ENCODE peak calls at places on chromosomes 11 and 22, in ten cellular contexts. L is endodermal cell, V is type B pancreatic cell, C is astrocyte of the spinal cord, E is memory B cell, J is psoas muscle, X is cardiac fibroblast, Y is cardiac septum, Q is nephron progenitor cell, F is choroid plexus epithelial cell. U is an unnamed sample.

GRCh38 chr11:112082729-112083128 is 3.8 kb downstream of the TIMM8B start:
- DNase-seq in J (no peak), L (no peak), Q (no peak), V (no peak), Y (no peak), X (peak; percentile 71), F (peak; percentile 91), E (no peak), C (peak; percentile 44), U (no peak)

GRCh38 chr22:49201046-49201970 is 626.4 kb downstream of the BRD1 start:
- DNase-seq in Q (no peak), V (peak; percentile 31), X (no peak), Y (peak; percentile 55), E (no peak), C (no peak), J (no peak), L (peak; percentile 25), F (no peak), U (no peak)

GRCh38 chr22:40076702-40077645 is 82.2 kb downstream of the FAM83F start:
- DNase-seq in L (no peak), J (no peak), F (peak; percentile 7), Q (no peak), C (no peak), Y (no peak), V (no peak), E (no peak), X (peak; percentile 8), U (no peak)

GRCh38 chr11:60950933-60951610 is 904 bp downstream of the SLC15A3 start:
- DNase-seq in C (no peak), X (no peak), J (peak; percentile 35), Q (peak; percentile 60), V (no peak), E (peak; percentile 48), Y (no peak), L (peak; percentile 80), F (peak; percentile 17), U (no peak)

GRCh38 chr22:47067911-47068654 is 305.6 kb downstream of the TBC1D22A start:
- DNase-seq in E (no peak), V (no peak), Q (no peak), F (no peak), C (no peak), Y (peak; percentile 49), J (no peak), X (no peak), L (peak; percentile 15), U (no peak)

GRCh38 chr11:6498121-6498520 is 1.0 kb downstream of the DNHD1 start:
- DNase-seq in C (peak; percentile 42), X (peak; percentile 57), L (no peak), Y (no peak), V (no peak), Q (no peak), E (no peak), F (peak; percentile 52), J (no peak), U (no peak)

GRCh38 chr11:1030556-1030955 is 6.0 kb downstream of the MUC6 start:
- DNase-seq in Q (no peak), V (no peak), Y (no peak), C (no peak), E (no peak), F (no peak), L (no peak), X (no peak), J (no peak), U (no peak)

GRCh38 chr11:4610258-4610935 is 2.4 kb upstream of the TRIM68 start:
- DNase-seq in V (no peak), X (peak; percentile 12), E (no peak), L (no peak), J (no peak), C (no peak), Y (no peak), Q (no peak), F (no peak), U (no peak)

GRCh38 chr11:18958221-18958910 is 19.2 kb upstream of the MRGPRX1 start:
- DNase-seq in J (no peak), Q (no peak), L (peak; percentile 70), F (no peak), V (no peak), C (no peak), Y (no peak), X (no peak), E (no peak), U (no peak)

GRCh38 chr22:27041745-27042144 is 384.4 kb downstream of the MIAT start:
- DNase-seq in X (no peak), Y (no peak), L (no peak), E (no peak), J (no peak), Q (peak; percentile 8), F (no peak), V (no peak), C (no peak), U (no peak)

GRCh38 chr11:102733232-102733875 is 8.6 kb upstream of the MMP8 start:
- DNase-seq in Y (no peak), C (peak; percentile 39), F (peak; percentile 61), V (no peak), Q (peak; percentile 65), E (no peak), J (peak; percentile 15), X (peak; percentile 68), L (peak; percentile 93), U (no peak)

GRCh38 chr11:116787786-116788486 is at the start of gene ZPR1:
- DNase-seq in L (peak; percentile 88), F (peak; percentile 60), V (peak; percentile 84), E (peak; percentile 83), X (peak; percentile 70), C (peak; percentile 72), Y (peak; percentile 96), J (peak; percentile 84), Q (peak; percentile 76), U (peak; percentile 34)

GRCh38 chr11:75562836-75563484 is 907 bp downstream of the SERPINH1 start:
- DNase-seq in Y (no peak), J (peak; percentile 63), E (no peak), V (no peak), C (peak; percentile 75), X (peak; percentile 84), L (peak; percentile 92), Q (peak; percentile 67), F (peak; percentile 72), U (no peak)

GRCh38 chr11:85725510-85726258 is 39.7 kb upstream of the CCDC89 start:
- DNase-seq in F (peak; percentile 79), Y (no peak), J (no peak), V (no peak), X (peak; percentile 91), E (no peak), C (peak; percentile 91), Q (no peak), L (no peak), U (no peak)

GRCh38 chr11:43462359-43462758 is 103.6 kb downstream of the TTC17 start:
- DNase-seq in X (no peak), F (no peak), E (no peak), Q (no peak), V (no peak), C (no peak), Y (no peak), J (no peak), L (no peak), U (no peak)

GRCh38 chr11:61339490-61339878 is 6.5 kb downstream of the TKFC start:
- DNase-seq in E (no peak), L (no peak), J (no peak), Y (peak; percentile 57), F (no peak), V (no peak), Q (no peak), C (no peak), X (no peak), U (no peak)

GRCh38 chr11:66066751-66067150 is 3.3 kb upstream of the PACS1 start:
- DNase-seq in X (no peak), Y (no peak), V (no peak), J (no peak), E (no peak), Q (no peak), L (no peak), C (no peak), F (no peak), U (no peak)

GRCh38 chr22:31124811-31125465 is 2.2 kb downstream of the INPP5J start:
- DNase-seq in L (peak; percentile 39), F (no peak), C (no peak), V (no peak), Y (no peak), J (no peak), E (no peak), X (no peak), Q (no peak), U (no peak)

GRCh38 chr11:112516261-112516660 is 255.6 kb upstream of the PLET1 start:
- DNase-seq in V (no peak), E (no peak), X (no peak), F (no peak), C (no peak), J (no peak), L (no peak), Y (no peak), Q (no peak), U (no peak)

GRCh38 chr22:47920380-47920959 is 1158.0 kb downstream of the TBC1D22A start:
- DNase-seq in E (no peak), Y (no peak), C (no peak), X (no peak), Q (no peak), V (no peak), F (no peak), J (no peak), L (no peak), U (no peak)

GRCh38 chr11:63839508-63840355 is 822 bp downstream of the MARK2 start:
- DNase-seq in J (peak; percentile 25), E (peak; percentile 26), Y (no peak), V (no peak), C (no peak), F (peak; percentile 17), X (peak; percentile 17), Q (no peak), L (no peak), U (no peak)

GRCh38 chr22:36745301-36745995 is 30.5 kb downstream of the IFT27 start:
- DNase-seq in L (peak; percentile 44), F (no peak), V (no peak), Y (peak; percentile 47), X (no peak), Q (no peak), E (no peak), C (no peak), J (no peak), U (no peak)

GRCh38 chr22:20430101-20430640 is 7.5 kb downstream of the SCARF2 start:
- DNase-seq in C (no peak), E (no peak), Y (no peak), V (no peak), L (no peak), X (no peak), J (no peak), Q (no peak), F (no peak), U (no peak)

GRCh38 chr11:61158691-61159381 is 2.4 kb downstream of the VPS37C start:
- DNase-seq in V (no peak), L (peak; percentile 62), C (peak; percentile 58), F (peak; percentile 82), J (no peak), E (no peak), Q (no peak), X (peak; percentile 87), Y (no peak), U (no peak)

GRCh38 chr11:19410032-19410431 is 169.3 kb upstream of the E2F8 start:
- DNase-seq in F (no peak), C (no peak), V (no peak), Q (no peak), Y (no peak), L (no peak), J (no peak), X (no peak), E (no peak), U (no peak)

GRCh38 chr22:49155809-49156580 is 671.7 kb downstream of the BRD1 start:
- DNase-seq in C (no peak), Q (no peak), J (no peak), L (no peak), X (no peak), Y (peak; percentile 33), E (no peak), F (no peak), V (no peak), U (no peak)

GRCh38 chr22:45885941-45886395 is 91.0 kb downstream of the WNT7B start:
- DNase-seq in L (peak; percentile 47), Y (peak; percentile 80), V (no peak), Q (no peak), F (no peak), C (no peak), X (no peak), E (no peak), J (no peak), U (no peak)

GRCh38 chr11:25991476-25991875 is 340.5 kb upstream of the ANO3 start:
- DNase-seq in J (no peak), F (no peak), E (no peak), X (no peak), V (no peak), L (no peak), Y (no peak), C (no peak), Q (no peak), U (no peak)

U was measured in GOT3.